ENCODE peak calls at places on chromosomes 2 and 18, in eight cellular contexts. G, N, B, I, U, S, A and J are unnamed samples.

GRCh38 chr2:9212661-9213411 is 6.2 kb downstream of the ASAP2 start:
- DNase-seq in G (peak; percentile 63), N (no peak), B (peak; percentile 65), I (no peak), U (no peak), S (no peak), A (no peak), J (no peak)

GRCh38 chr2:3198119-3198518 is 179.5 kb downstream of the EIPR1 start:
- DNase-seq in G (no peak), N (no peak), B (no peak), I (peak; percentile 7), U (no peak), S (no peak), A (peak; percentile 80), J (no peak)

GRCh38 chr2:236795861-236796219 is 226.2 kb downstream of the ACKR3 start:
- DNase-seq in G (no peak), N (no peak), B (no peak), I (no peak), U (no peak), S (no peak), A (no peak), J (no peak)

GRCh38 chr2:904243-905024 is 46.2 kb upstream of the SNTG2 start:
- DNase-seq in G (no peak), N (no peak), B (no peak), I (no peak), U (no peak), S (no peak), A (no peak), J (no peak)

GRCh38 chr2:10533811-10534321 is 85.7 kb upstream of the ODC1 start:
- DNase-seq in G (no peak), N (peak; percentile 15), B (peak; percentile 20), I (no peak), U (no peak), S (peak; percentile 27), A (no peak), J (peak; percentile 93)

GRCh38 chr2:221570321-221571107 is 1.6 kb downstream of the EPHA4 start:
- DNase-seq in G (peak; percentile 25), N (peak; percentile 69), B (peak; percentile 21), I (peak; percentile 31), U (no peak), S (peak; percentile 55), A (peak; percentile 75), J (peak; percentile 5)

GRCh38 chr2:219448099-219448775 is 13.6 kb downstream of the SPEG start:
- DNase-seq in G (no peak), N (no peak), B (no peak), I (no peak), U (no peak), S (no peak), A (peak; percentile 56), J (no peak)

GRCh38 chr2:101597347-101597944 is 100.1 kb upstream of the MAP4K4 start:
- DNase-seq in G (no peak), N (peak; percentile 70), B (peak; percentile 71), I (peak; percentile 45), U (no peak), S (no peak), A (no peak), J (peak; percentile 46)

GRCh38 chr18:80200171-80200931 is 47.0 kb downstream of the PARD6G start:
- DNase-seq in G (no peak), N (no peak), B (no peak), I (no peak), U (no peak), S (no peak), A (peak; percentile 59), J (no peak)

GRCh38 chr18:12862874-12863482 is 21.1 kb downstream of the PTPN2 start:
- DNase-seq in G (no peak), N (no peak), B (no peak), I (no peak), U (no peak), S (no peak), A (peak; percentile 16), J (no peak)

GRCh38 chr2:59076079-59076619 is 835.0 kb upstream of the FANCL start:
- DNase-seq in G (no peak), N (no peak), B (no peak), I (no peak), U (no peak), S (no peak), A (no peak), J (no peak)

GRCh38 chr2:62014102-62014501 is 108.6 kb downstream of the COMMD1 start:
- DNase-seq in G (peak; percentile 40), N (peak; percentile 87), B (peak; percentile 94), I (peak; percentile 74), U (no peak), S (peak; percentile 1), A (peak; percentile 34), J (peak; percentile 96)

GRCh38 chr2:190469770-190470169 is 61.6 kb downstream of the MFSD6 start:
- DNase-seq in G (peak; percentile 73), N (peak; percentile 20), B (peak; percentile 93), I (peak; percentile 63), U (no peak), S (peak; percentile 90), A (no peak), J (peak; percentile 32)

GRCh38 chr2:88078624-88079169 is 11.1 kb downstream of the SMYD1 start:
- DNase-seq in G (no peak), N (no peak), B (no peak), I (no peak), U (no peak), S (no peak), A (no peak), J (no peak)

GRCh38 chr2:162750033-162750432 is 88.5 kb downstream of the KCNH7 start:
- DNase-seq in G (no peak), N (no peak), B (no peak), I (no peak), U (no peak), S (no peak), A (no peak), J (no peak)

GRCh38 chr2:23994567-23994966 is 15.3 kb upstream of the MFSD2B start:
- DNase-seq in G (no peak), N (no peak), B (no peak), I (no peak), U (no peak), S (no peak), A (no peak), J (no peak)

GRCh38 chr2:180872256-180872655 is 108.1 kb upstream of the UBE2E3 start:
- DNase-seq in G (no peak), N (peak; percentile 0), B (peak; percentile 5), I (peak; percentile 34), U (no peak), S (no peak), A (no peak), J (no peak)

GRCh38 chr2:67436221-67436620 is 39.1 kb downstream of the ETAA1 start:
- DNase-seq in G (no peak), N (no peak), B (no peak), I (no peak), U (no peak), S (no peak), A (no peak), J (no peak)

GRCh38 chr2:115568643-115569042 is 1126.2 kb downstream of the DPP10 start:
- DNase-seq in G (no peak), N (no peak), B (no peak), I (no peak), U (no peak), S (no peak), A (no peak), J (no peak)

GRCh38 chr2:226077031-226077430 is 677.5 kb downstream of the NYAP2 start:
- DNase-seq in G (no peak), N (peak; percentile 82), B (peak; percentile 25), I (peak; percentile 83), U (no peak), S (no peak), A (no peak), J (no peak)

GRCh38 chr2:199910338-199911051 is 598 bp upstream of the C2orf69 start:
- DNase-seq in G (no peak), N (no peak), B (no peak), I (peak; percentile 6), U (no peak), S (no peak), A (no peak), J (no peak)

GRCh38 chr2:199911877-199912161 is 726 bp downstream of the C2orf69 start:
- DNase-seq in G (no peak), N (no peak), B (no peak), I (no peak), U (no peak), S (no peak), A (no peak), J (no peak)

GRCh38 chr2:199911052-199911876 is at the start of gene C2orf69:
- DNase-seq in G (peak; percentile 99), N (peak; percentile 98), B (peak; percentile 98), I (peak; percentile 98), U (peak; percentile 71), S (peak; percentile 99), A (peak; percentile 99), J (peak; percentile 97)

GRCh38 chr2:199916980-199917379 is 5.9 kb downstream of the C2orf69 start:
- DNase-seq in G (no peak), N (no peak), B (no peak), I (no peak), U (no peak), S (no peak), A (no peak), J (no peak)

GRCh38 chr2:199914372-199914958 is 3.4 kb downstream of the C2orf69 start:
- DNase-seq in G (no peak), N (no peak), B (no peak), I (no peak), U (no peak), S (peak; percentile 32), A (no peak), J (no peak)
- H3K4me3 ChIP-seq in G (no peak overlapping the region), N (no peak overlapping the region), B (no peak overlapping the region), I (no peak overlapping the region), U (no peak overlapping the region), S (no peak overlapping the region), A (peak overlapping the region; percentile 23), J (no peak overlapping the region)

GRCh38 chr18:50286391-50287027 is 983 bp downstream of the CXXC1 start:
- DNase-seq in G (peak; percentile 83), N (peak; percentile 27), B (peak; percentile 23), I (peak; percentile 65), U (no peak), S (peak; percentile 45), A (peak; percentile 58), J (peak; percentile 46)
- H3K4me3 ChIP-seq in G (peak overlapping the region; percentile 82), N (peak overlapping the region; percentile 93), B (peak overlapping the region; percentile 86), I (peak overlapping the region; percentile 92), U (peak overlapping the region; percentile 80), S (peak overlapping the region; percentile 95), A (peak overlapping the region; percentile 79), J (peak overlapping the region; percentile 74)

DNA sequence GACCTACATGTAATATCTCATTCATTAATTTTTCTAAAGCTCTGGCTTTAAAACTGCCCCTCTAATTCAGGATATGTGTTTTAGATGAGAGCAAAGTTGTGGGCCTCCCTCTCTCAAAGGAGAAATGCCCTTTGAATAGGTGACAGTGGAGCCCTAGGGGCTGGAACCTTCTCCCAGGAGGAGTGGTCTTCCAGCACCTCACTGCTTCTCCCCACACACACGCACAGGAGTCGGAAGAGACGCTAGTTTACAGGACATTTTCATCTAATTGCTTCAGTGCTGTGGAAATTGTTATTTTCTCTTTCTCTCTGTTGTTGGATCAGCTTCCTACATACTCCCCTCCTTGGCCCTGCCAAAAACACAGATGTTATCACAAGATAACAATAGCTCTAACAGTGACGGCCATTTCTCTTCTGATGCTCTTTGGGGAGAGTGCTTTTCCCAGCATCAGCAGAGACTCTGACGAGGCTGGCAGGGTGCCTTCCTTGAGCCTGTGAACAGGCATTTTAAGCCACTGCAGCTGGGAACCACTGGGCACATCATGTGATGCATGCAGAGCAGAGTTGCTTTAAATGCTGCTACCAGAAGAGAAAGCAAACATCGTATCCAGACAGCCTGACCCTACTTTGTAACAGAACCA is 209.4 kb upstream of the SP5 start:
- DNase-seq in G (peak; percentile 64), N (peak; percentile 7), B (peak; percentile 62), I (peak; percentile 32), U (no peak), S (no peak), A (peak; percentile 65), J (peak; percentile 53)
- H3K4me3 ChIP-seq in G (no peak overlapping the region), N (peak overlapping the region; percentile 58), B (no peak overlapping the region), I (no peak overlapping the region), U (no peak overlapping the region), S (no peak overlapping the region), A (no peak overlapping the region), J (no peak overlapping the region)

GRCh38 chr2:106270471-106270891 is 76.4 kb upstream of the UXS1 start:
- DNase-seq in G (peak; percentile 27), N (no peak), B (no peak), I (no peak), U (no peak), S (no peak), A (no peak), J (no peak)
- H3K4me3 ChIP-seq in G (peak overlapping the region; percentile 31), N (no peak overlapping the region), B (no peak overlapping the region), I (no peak overlapping the region), U (peak overlapping the region; percentile 49), S (no peak overlapping the region), A (no peak overlapping the region), J (no peak overlapping the region)